ENCODE peak calls at places on chromosomes 12 and 14, in four cellular contexts. One of them, this sample, is unnamed.

GRCh38 chr12:90111646-90112565 is 403.3 kb upstream of the ATP2B1 start:
- DNase-seq in colonic mucosa: no peak
- DNase-seq in upper lobe of right lung: no peak
- DNase-seq in suprapubic skin: no peak
- DNase-seq in this sample: no peak

GRCh38 chr12:64088431-64089349 is 133.4 kb downstream of the KICS2 start:
- DNase-seq in colonic mucosa: peak
- DNase-seq in suprapubic skin: peak
- DNase-seq in upper lobe of right lung: no peak
- DNase-seq in this sample: no peak

GRCh38 chr12:70639535-70639934 is 2.3 kb upstream of the PTPRB start:
- DNase-seq in suprapubic skin: no peak
- DNase-seq in upper lobe of right lung: no peak
- DNase-seq in colonic mucosa: no peak
- DNase-seq in this sample: no peak

GRCh38 chr12:110545812-110546211 is 37.3 kb downstream of the PPTC7 start:
- DNase-seq in colonic mucosa: no peak
- DNase-seq in suprapubic skin: no peak
- DNase-seq in upper lobe of right lung: no peak
- DNase-seq in this sample: no peak

GRCh38 chr12:12524128-12524527 is 38.5 kb downstream of the DUSP16 start:
- DNase-seq in colonic mucosa: no peak
- DNase-seq in upper lobe of right lung: no peak
- DNase-seq in suprapubic skin: no peak
- DNase-seq in this sample: no peak

GRCh38 chr14:105178868-105179140 is 2.3 kb downstream of the NUDT14 start:
- DNase-seq in upper lobe of right lung: no peak
- DNase-seq in suprapubic skin: no peak
- DNase-seq in colonic mucosa: no peak
- DNase-seq in this sample: no peak

GRCh38 chr14:100891051-100891450 is 12.5 kb downstream of the RTL1 start:
- DNase-seq in suprapubic skin: peak
- DNase-seq in colonic mucosa: no peak
- DNase-seq in upper lobe of right lung: no peak
- DNase-seq in this sample: peak

GRCh38 chr12:127245009-127245408 is 1022.0 kb upstream of the TMEM132C start:
- DNase-seq in colonic mucosa: no peak
- DNase-seq in upper lobe of right lung: no peak
- DNase-seq in suprapubic skin: no peak
- DNase-seq in this sample: no peak

GRCh38 chr14:32507029-32507984 is 178.2 kb downstream of the AKAP6 start:
- DNase-seq in upper lobe of right lung: no peak
- DNase-seq in colonic mucosa: no peak
- DNase-seq in suprapubic skin: no peak
- DNase-seq in this sample: no peak

GRCh38 chr12:66496595-66496994 is 182.3 kb downstream of the GRIP1 start:
- DNase-seq in colonic mucosa: no peak
- DNase-seq in suprapubic skin: no peak
- DNase-seq in upper lobe of right lung: no peak
- DNase-seq in this sample: no peak

GRCh38 chr14:63174760-63175191 is 29.5 kb upstream of the RHOJ start:
- DNase-seq in colonic mucosa: no peak
- DNase-seq in upper lobe of right lung: no peak
- DNase-seq in suprapubic skin: no peak
- DNase-seq in this sample: no peak

GRCh38 chr12:95218852-95219171 is 1.2 kb downstream of the VEZT start:
- DNase-seq in upper lobe of right lung: no peak
- DNase-seq in suprapubic skin: no peak
- DNase-seq in colonic mucosa: peak
- DNase-seq in this sample: no peak

GRCh38 chr12:131229426-131230339 is 276.0 kb downstream of the ADGRD1 start:
- DNase-seq in colonic mucosa: no peak
- DNase-seq in suprapubic skin: peak
- DNase-seq in upper lobe of right lung: peak
- DNase-seq in this sample: no peak

GRCh38 chr12:67320614-67321305 is 51.6 kb downstream of the CAND1 start:
- DNase-seq in suprapubic skin: no peak
- DNase-seq in colonic mucosa: no peak
- DNase-seq in upper lobe of right lung: no peak
- DNase-seq in this sample: no peak

GRCh38 chr14:55448146-55448614 is 7.8 kb upstream of the TBPL2 start:
- DNase-seq in upper lobe of right lung: no peak
- DNase-seq in suprapubic skin: no peak
- DNase-seq in colonic mucosa: peak
- DNase-seq in this sample: no peak

GRCh38 chr14:68361231-68361630 is 431.6 kb downstream of the ZFP36L1 start:
- DNase-seq in colonic mucosa: no peak
- DNase-seq in upper lobe of right lung: no peak
- DNase-seq in suprapubic skin: no peak
- DNase-seq in this sample: no peak

GRCh38 chr14:76277586-76278130 is 98.3 kb upstream of the ESRRB start:
- DNase-seq in upper lobe of right lung: no peak
- DNase-seq in colonic mucosa: no peak
- DNase-seq in suprapubic skin: no peak
- DNase-seq in this sample: no peak

GRCh38 chr14:36582874-36583241 is 444 bp upstream of the NKX2-8 start:
- DNase-seq in suprapubic skin: no peak
- DNase-seq in colonic mucosa: no peak
- DNase-seq in upper lobe of right lung: no peak
- DNase-seq in this sample: no peak
- H3K4me3 ChIP-seq in suprapubic skin: peak
- H3K4me3 ChIP-seq in colonic mucosa: no peak
- H3K4me3 ChIP-seq in upper lobe of right lung: peak
- H3K4me3 ChIP-seq in this sample: peak

DNA sequence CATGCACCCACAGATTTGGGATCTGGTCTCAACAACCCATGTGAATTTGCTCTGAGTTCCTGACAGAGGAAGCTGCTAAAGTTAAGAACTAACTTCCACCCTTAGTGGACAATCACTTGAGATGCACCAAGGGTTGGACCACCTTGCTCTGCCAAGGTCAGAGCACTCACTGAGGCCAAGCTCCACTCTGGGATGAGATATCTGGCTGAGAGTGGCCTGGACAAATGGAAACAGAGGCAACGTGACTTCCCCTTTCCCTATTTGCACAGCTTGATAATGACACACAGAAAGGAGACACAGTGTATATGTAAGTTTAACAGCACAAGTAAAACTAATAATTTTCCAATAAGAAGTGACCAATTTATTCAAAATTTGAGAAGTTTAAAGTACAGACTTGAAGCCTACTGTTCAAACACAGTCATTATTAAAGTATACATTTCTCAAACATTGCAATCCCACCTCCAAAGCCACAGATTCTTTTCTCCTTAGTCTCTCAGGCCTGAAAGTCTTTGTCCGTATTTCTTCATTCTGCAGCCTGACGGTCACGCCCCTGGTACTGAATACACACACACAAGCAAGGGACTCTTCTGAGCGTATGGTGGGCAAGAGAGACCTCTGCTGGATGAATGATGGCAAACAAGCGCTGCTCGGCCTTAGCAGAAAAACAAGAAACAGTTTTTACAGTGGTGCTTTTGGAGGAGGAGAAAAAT is 28.6 kb downstream of the TMEM30B start:
- DNase-seq in upper lobe of right lung: no peak
- DNase-seq in suprapubic skin: peak
- DNase-seq in colonic mucosa: peak
- DNase-seq in this sample: peak
- TF ChIP-seq CTCF in upper lobe of right lung: peak
- TF ChIP-seq CTCF in suprapubic skin: peak
- TF ChIP-seq CTCF in colonic mucosa: peak
- TF ChIP-seq CTCF in this sample: peak

DNA sequence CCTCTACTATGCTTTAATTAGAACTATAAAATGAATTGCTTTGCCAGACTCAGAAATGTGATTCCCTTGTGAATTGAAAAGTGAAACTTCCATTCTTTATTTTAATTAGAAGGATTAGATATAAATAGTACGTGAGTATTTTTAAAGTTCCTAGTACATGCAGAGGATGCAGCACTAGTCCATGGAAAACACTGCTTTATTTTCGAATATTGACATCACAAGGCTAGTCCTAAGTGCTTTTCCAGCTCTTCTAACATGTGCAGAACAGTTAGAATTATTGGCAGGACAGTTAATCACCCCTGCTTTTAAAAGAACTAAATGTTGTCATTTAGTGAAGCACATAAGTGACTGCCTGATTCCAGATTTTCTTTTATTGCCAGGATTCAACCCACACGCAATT is 23.0 kb upstream of the REP15 start:
- DNase-seq in upper lobe of right lung: no peak
- DNase-seq in colonic mucosa: no peak
- DNase-seq in suprapubic skin: no peak
- DNase-seq in this sample: no peak
- H3K4me3 ChIP-seq in upper lobe of right lung: no peak
- H3K4me3 ChIP-seq in colonic mucosa: no peak
- H3K4me3 ChIP-seq in suprapubic skin: no peak
- H3K4me3 ChIP-seq in this sample: no peak

GRCh38 chr12:78101946-78102635 is 271.4 kb downstream of the NAV3 start:
- DNase-seq in colonic mucosa: no peak
- DNase-seq in upper lobe of right lung: no peak
- DNase-seq in suprapubic skin: no peak
- DNase-seq in this sample: no peak
- TF ChIP-seq CTCF in colonic mucosa: no peak
- TF ChIP-seq CTCF in upper lobe of right lung: no peak
- TF ChIP-seq CTCF in suprapubic skin: no peak
- TF ChIP-seq CTCF in this sample: no peak

GRCh38 chr12:47586952-47587669 is 118.7 kb downstream of the RPAP3 start:
- DNase-seq in colonic mucosa: no peak
- DNase-seq in upper lobe of right lung: no peak
- DNase-seq in suprapubic skin: no peak
- DNase-seq in this sample: no peak
- H3K4me3 ChIP-seq in colonic mucosa: no peak
- H3K4me3 ChIP-seq in upper lobe of right lung: no peak
- H3K4me3 ChIP-seq in suprapubic skin: no peak
- H3K4me3 ChIP-seq in this sample: no peak

DNA sequence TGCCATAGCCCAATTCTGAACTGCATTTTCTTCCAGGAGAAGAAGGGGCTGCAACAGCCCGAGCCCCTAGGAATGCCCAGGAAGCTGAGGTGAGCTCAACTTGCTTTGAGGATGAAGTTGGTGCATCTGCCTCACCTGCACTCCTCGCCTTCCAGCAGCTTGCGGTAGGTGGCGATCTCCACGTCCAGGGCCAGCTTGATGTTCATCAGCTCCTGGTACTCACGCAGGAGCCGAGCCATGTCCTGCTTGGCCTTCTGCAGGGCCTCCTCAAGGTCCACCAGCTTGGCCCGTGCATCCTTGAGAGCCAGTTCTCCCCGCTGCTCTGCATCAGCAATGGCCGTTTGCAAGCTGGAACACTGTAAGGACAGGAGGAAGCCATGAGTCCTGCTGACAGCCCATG is 6.0 kb downstream of the KRT75 start:
- DNase-seq in colonic mucosa: no peak
- DNase-seq in suprapubic skin: no peak
- DNase-seq in upper lobe of right lung: no peak
- DNase-seq in this sample: peak
- TF ChIP-seq CTCF in colonic mucosa: no peak
- TF ChIP-seq CTCF in suprapubic skin: no peak
- TF ChIP-seq CTCF in upper lobe of right lung: no peak
- TF ChIP-seq CTCF in this sample: no peak

GRCh38 chr14:26598081-26598671 is 343 bp upstream of the NOVA1 start:
- DNase-seq in suprapubic skin: peak
- DNase-seq in colonic mucosa: peak
- DNase-seq in upper lobe of right lung: peak
- DNase-seq in this sample: peak

GRCh38 chr14:26596722-26597030 is 1.2 kb downstream of the NOVA1 start:
- DNase-seq in colonic mucosa: peak
- DNase-seq in upper lobe of right lung: peak
- DNase-seq in suprapubic skin: peak
- DNase-seq in this sample: peak

GRCh38 chr14:26597136-26598080 is at the start of gene NOVA1:
- DNase-seq in upper lobe of right lung: peak
- DNase-seq in suprapubic skin: peak
- DNase-seq in colonic mucosa: peak
- DNase-seq in this sample: no peak

GRCh38 chr14:26595922-26596721 is 1.7 kb downstream of the NOVA1 start:
- DNase-seq in suprapubic skin: no peak
- DNase-seq in upper lobe of right lung: no peak
- DNase-seq in colonic mucosa: no peak
- DNase-seq in this sample: no peak

GRCh38 chr14:26598672-26599131 is 869 bp upstream of the NOVA1 start:
- DNase-seq in suprapubic skin: no peak
- DNase-seq in upper lobe of right lung: no peak
- DNase-seq in colonic mucosa: peak
- DNase-seq in this sample: no peak
- H3K4me3 ChIP-seq in suprapubic skin: peak
- H3K4me3 ChIP-seq in upper lobe of right lung: peak
- H3K4me3 ChIP-seq in colonic mucosa: peak
- H3K4me3 ChIP-seq in this sample: peak

DNA sequence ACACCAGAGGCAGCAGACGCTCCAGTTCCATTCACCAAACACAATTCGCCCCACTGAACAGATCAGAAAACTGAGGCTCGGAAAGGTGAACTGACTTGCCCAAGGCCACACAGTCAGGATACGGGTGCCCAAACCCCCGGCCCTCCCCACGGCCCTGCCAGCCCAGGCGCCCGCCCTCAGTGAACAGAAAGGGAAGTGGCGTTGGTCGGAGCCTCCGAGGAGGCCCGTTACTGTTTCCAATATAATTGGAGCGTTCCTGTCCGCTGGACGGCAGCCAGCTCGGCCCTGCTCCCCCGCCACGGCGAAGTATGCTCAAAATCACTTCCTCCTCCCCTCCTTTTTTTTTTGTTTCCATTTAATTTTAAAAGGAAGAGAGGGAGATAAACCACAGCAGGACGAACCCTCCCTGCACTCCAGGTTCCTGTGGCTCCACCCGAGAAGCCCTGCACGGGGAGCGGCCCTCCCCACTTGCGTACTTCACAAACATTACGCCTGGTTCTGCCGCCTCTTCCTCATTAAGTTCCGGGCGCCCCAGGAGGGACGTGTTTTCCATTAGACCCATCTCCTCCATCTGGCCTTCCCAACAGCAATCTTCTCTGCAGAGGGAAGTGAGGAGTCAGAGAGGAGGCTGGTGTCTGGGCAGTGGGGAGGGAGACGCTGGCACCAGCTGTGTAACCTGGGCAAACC is 61.1 kb downstream of the NCOR2 start:
- DNase-seq in upper lobe of right lung: peak
- DNase-seq in suprapubic skin: peak
- DNase-seq in colonic mucosa: peak
- DNase-seq in this sample: peak
- TF ChIP-seq CTCF in upper lobe of right lung: no peak
- TF ChIP-seq CTCF in suprapubic skin: no peak
- TF ChIP-seq CTCF in colonic mucosa: no peak
- TF ChIP-seq CTCF in this sample: no peak

This sample was measured in left lung.